ENCODE peak calls at places on chromosomes 1 and 21, in six cellular contexts. H is GM23338, P is uterus, D is tibial artery, K is RWPE1, E is GM12878. B is an unnamed sample.
A peak's percentile ranks its signal among the peaks of the same experiment; 100 is the strongest.

GRCh38 chr1:26391450-26391849 is 18.9 kb upstream of the ZNF683 start:
- DNase-seq in H (peak; percentile 79), P (no peak), D (no peak), K (peak; percentile 86), E (no peak), B (no peak)

GRCh38 chr1:244012232-244012631 is 38.9 kb upstream of the ZBTB18 start:
- DNase-seq in H (peak; percentile 52), P (peak; percentile 22), D (no peak), K (peak; percentile 39), E (no peak), B (no peak)

GRCh38 chr1:215160351-215160750 is 77.8 kb downstream of the KCNK2 start:
- DNase-seq in H (no peak), P (no peak), D (no peak), K (no peak), E (no peak), B (no peak)

GRCh38 chr1:245010018-245010614 is 144.7 kb upstream of the KIF26B start:
- DNase-seq in H (no peak), P (no peak), D (no peak), K (no peak), E (no peak), B (no peak)

GRCh38 chr21:34351786-34352241 is 12.0 kb upstream of the KCNE2 start:
- DNase-seq in H (peak; percentile 57), P (no peak), D (no peak), K (no peak), E (peak; percentile 28), B (no peak)

GRCh38 chr21:39105341-39105765 is 77.9 kb downstream of the PSMG1 start:
- DNase-seq in H (no peak), P (no peak), D (peak; percentile 29), K (no peak), E (no peak), B (no peak)

GRCh38 chr1:247118946-247119446 is 14.8 kb upstream of the ZNF669 start:
- DNase-seq in H (peak; percentile 97), P (no peak), D (no peak), K (no peak), E (no peak), B (no peak)

GRCh38 chr1:39657402-39657801 is 14.5 kb downstream of the NT5C1A start:
- DNase-seq in H (no peak), P (no peak), D (no peak), K (no peak), E (no peak), B (no peak)

GRCh38 chr1:31708324-31708723 is 4.5 kb upstream of the COL16A1 start:
- DNase-seq in H (no peak), P (no peak), D (no peak), K (no peak), E (no peak), B (no peak)

GRCh38 chr1:182175340-182176068 is 114.0 kb upstream of the ZNF648 start:
- DNase-seq in H (no peak), P (no peak), D (no peak), K (peak; percentile 54), E (no peak), B (no peak)

GRCh38 chr1:94286864-94287437 is 49.6 kb upstream of the ARHGAP29 start:
- DNase-seq in H (no peak), P (no peak), D (no peak), K (no peak), E (no peak), B (no peak)

GRCh38 chr1:147171399-147172167 is 687 bp downstream of the PRKAB2 start:
- DNase-seq in H (peak; percentile 24), P (no peak), D (no peak), K (peak; percentile 27), E (no peak), B (no peak)

GRCh38 chr21:36097427-36098230 is 27.8 kb downstream of the CBR1 start:
- DNase-seq in H (no peak), P (no peak), D (no peak), K (no peak), E (peak; percentile 55), B (peak; percentile 10)

GRCh38 chr1:7358346-7358745 is 412.8 kb upstream of the VAMP3 start:
- DNase-seq in H (no peak), P (no peak), D (no peak), K (no peak), E (no peak), B (no peak)

GRCh38 chr1:36656271-36656670 is 173.6 kb upstream of the CSF3R start:
- DNase-seq in H (no peak), P (no peak), D (peak; percentile 55), K (no peak), E (no peak), B (no peak)

GRCh38 chr1:91742848-91743292 is 143.1 kb downstream of the TGFBR3 start:
- DNase-seq in H (no peak), P (peak; percentile 68), D (peak; percentile 85), K (no peak), E (no peak), B (no peak)

GRCh38 chr21:15896501-15896900 is 166.7 kb downstream of the USP25 start:
- DNase-seq in H (no peak), P (no peak), D (no peak), K (no peak), E (no peak), B (no peak)

GRCh38 chr21:15894596-15894995 is 164.8 kb downstream of the USP25 start:
- DNase-seq in H (no peak), P (no peak), D (no peak), K (peak; percentile 4), E (no peak), B (peak; percentile 6)

GRCh38 chr21:15893902-15894301 is 164.1 kb downstream of the USP25 start:
- DNase-seq in H (peak; percentile 18), P (no peak), D (no peak), K (no peak), E (no peak), B (no peak)

DNA sequence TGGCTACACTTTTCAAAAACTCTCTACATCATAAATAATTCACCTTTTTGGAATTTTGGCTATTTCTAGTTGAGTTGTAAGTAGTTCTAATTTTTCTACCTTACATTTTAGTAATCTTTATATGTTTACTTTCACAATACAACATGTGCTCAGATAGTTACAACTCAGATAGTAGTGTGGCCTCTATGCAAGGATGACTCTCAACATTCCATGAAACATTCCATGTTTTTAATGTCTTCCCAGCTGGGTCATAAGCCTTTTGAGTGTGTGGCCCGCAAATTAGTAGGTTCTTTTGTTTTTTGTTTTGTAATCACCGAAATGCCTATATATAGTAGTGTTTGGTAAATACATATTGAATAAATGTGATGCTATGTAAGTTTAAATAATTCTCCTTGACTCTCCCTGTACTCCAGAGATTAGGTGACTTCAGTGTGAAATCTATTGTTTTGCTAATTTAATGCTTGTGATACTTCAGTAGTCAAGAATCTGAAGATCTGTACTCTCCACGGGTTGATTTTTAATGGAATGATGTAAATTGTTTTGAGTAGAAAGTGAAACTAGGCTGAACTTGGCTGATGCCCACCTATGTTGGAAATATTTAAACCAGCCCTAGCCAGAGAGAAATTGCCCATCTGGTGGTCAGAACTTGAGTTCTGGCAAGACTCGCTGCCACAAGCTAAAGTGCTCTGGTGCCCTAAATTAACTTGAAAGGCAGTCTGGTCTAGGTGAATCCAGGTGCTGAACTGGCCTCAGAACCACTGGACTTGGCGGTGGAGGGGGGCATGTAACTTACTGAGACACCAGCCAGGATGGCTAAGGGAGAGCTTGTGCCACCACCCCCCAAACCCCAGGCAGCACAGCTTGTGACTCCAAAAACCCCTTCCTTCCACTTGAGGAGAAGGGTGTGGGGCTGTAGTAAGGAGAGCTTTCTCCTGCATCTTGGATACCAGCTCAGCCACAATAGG is 165.6 kb downstream of the USP25 start:
- DNase-seq in H (no peak), P (no peak), D (no peak), K (no peak), E (no peak), B (no peak)
- H3K27ac ChIP-seq in H (no peak overlapping the region), P (peak overlapping the region; percentile 44), D (no peak overlapping the region), K (no peak overlapping the region), E (no peak overlapping the region), B (no peak overlapping the region)

DNA sequence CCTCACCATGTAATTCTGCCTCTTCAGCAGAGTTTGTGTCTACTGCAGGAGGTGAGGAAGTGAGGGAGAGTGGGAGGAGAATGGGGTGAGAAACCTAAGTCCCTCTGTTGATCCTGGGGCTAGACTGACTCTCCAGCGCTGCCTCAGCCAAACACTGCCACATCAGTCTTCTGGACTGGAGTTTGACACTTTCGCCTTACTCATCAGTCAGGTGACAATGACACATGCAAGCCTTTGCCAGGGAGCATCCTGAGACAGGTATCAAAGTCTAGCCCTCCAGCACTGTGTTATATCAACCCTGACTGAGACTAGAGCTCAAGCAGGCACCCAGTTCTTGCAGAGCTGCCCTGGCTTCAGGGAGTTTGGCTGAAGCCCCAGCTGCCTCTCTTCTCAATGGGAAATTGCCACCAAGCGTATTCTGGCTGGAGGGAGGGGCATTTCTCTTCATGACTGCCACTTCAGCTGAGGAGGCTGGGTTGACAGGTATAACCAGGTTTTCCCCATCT is 33.3 kb upstream of the SUCO start:
- DNase-seq in H (no peak), P (no peak), D (no peak), K (peak; percentile 17), E (no peak), B (no peak)
- H3K27ac ChIP-seq in H (no peak overlapping the region), P (no peak overlapping the region), D (no peak overlapping the region), K (no peak overlapping the region), E (no peak overlapping the region), B (no peak overlapping the region)

GRCh38 chr1:9904571-9904970 is 5.5 kb downstream of the CTNNBIP1 start:
- DNase-seq in H (no peak), P (no peak), D (no peak), K (no peak), E (no peak), B (no peak)

GRCh38 chr1:9901148-9902059 is 8.7 kb downstream of the CTNNBIP1 start:
- DNase-seq in H (no peak), P (no peak), D (no peak), K (no peak), E (no peak), B (no peak)

GRCh38 chr1:9902060-9902452 is 8.0 kb downstream of the CTNNBIP1 start:
- DNase-seq in H (no peak), P (no peak), D (no peak), K (no peak), E (no peak), B (no peak)

GRCh38 chr1:9903801-9904527 is 6.1 kb downstream of the CTNNBIP1 start:
- DNase-seq in H (no peak), P (no peak), D (no peak), K (no peak), E (no peak), B (no peak)

DNA sequence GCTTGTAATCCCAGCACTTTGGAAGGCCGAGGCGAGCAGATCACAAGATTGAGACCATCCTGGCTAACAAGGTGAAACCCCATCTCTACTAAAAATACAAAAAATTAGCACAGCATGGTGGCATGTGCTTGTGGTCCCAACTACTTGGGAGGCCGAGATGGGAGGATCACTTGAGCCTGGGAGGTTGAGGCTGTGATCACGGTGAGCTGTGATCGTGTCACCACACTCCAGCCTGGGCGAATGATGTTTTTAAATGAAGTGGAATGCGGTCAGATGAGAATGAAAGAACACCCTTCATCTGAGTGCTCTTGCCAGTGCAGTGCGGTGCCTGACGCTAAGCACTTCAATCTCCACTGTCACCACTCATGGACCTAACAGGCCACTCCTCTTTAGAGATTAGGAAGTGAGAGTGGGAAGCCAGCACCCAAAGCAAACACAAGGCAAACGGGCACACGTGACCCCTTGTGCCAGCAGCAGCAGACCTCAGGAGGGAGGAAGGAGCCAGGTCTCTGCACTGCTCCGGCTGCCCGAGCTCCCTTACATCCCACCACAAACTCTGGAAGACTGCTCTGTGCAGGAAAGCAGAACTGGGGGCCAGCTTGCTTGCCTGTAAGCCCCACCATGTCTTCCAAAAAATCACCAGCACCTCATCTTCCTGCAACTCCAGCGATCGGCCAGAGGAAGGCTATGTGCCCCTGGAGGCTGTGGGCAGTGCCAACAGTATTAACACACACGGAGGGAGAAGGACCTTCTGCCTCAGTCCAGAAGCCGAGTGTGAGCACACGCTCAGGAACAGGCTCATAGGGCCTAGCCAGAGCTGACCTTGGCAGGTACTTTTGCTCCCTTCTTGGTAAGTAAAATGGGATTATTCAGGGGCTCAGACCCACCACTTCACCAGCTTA is 9.7 kb downstream of the CTNNBIP1 start:
- DNase-seq in H (no peak), P (no peak), D (peak; percentile 86), K (no peak), E (no peak), B (no peak)
- H3K27ac ChIP-seq in H (no peak overlapping the region), P (no peak overlapping the region), D (peak overlapping the region; percentile 65), K (peak overlapping the region; percentile 81), E (no peak overlapping the region), B (no peak overlapping the region)

GRCh38 chr21:42673633-42674328 is 20.4 kb downstream of the PDE9A start:
- DNase-seq in H (no peak), P (no peak), D (no peak), K (no peak), E (no peak), B (no peak)
- H3K27ac ChIP-seq in H (no peak overlapping the region), P (peak overlapping the region; percentile 57), D (no peak overlapping the region), K (no peak overlapping the region), E (no peak overlapping the region), B (peak overlapping the region; percentile 98)